ENCODE peak calls at places on chromosome 22, in six cellular contexts. One of them, this sample, is unnamed.
A peak's percentile ranks its signal among the peaks of the same experiment; 100 is the strongest.

GRCh38 chr22:30224161-30224857 is 22.2 kb downstream of the LIF start:
- DNase-seq in RPMI7951: peak; percentile 82
- DNase-seq in sciatic nerve: no peak
- DNase-seq in GM23248: peak; percentile 75
- DNase-seq in Kasumi-1: no peak
- DNase-seq in stimulated activated CD4-positive, alpha-beta T cell treated with anti-CD3 and anti-CD28 coated beads, Interleukin-4, amount 100 ng/mL, for 48 hours: no peak
- DNase-seq in this sample: no peak

GRCh38 chr22:17368727-17369552 is at the start of gene CECR2:
- DNase-seq in stimulated activated CD4-positive, alpha-beta T cell treated with anti-CD3 and anti-CD28 coated beads, Interleukin-4, amount 100 ng/mL, for 48 hours: no peak
- DNase-seq in Kasumi-1: peak; percentile 34
- DNase-seq in sciatic nerve: peak; percentile 66
- DNase-seq in RPMI7951: no peak
- DNase-seq in GM23248: no peak
- DNase-seq in this sample: no peak

GRCh38 chr22:31287818-31288495 is 4.3 kb downstream of the PIK3IP1 start:
- DNase-seq in RPMI7951: no peak
- DNase-seq in GM23248: no peak
- DNase-seq in Kasumi-1: peak; percentile 52
- DNase-seq in sciatic nerve: no peak
- DNase-seq in stimulated activated CD4-positive, alpha-beta T cell treated with anti-CD3 and anti-CD28 coated beads, Interleukin-4, amount 100 ng/mL, for 48 hours: no peak
- DNase-seq in this sample: no peak

GRCh38 chr22:39997939-39998726 is 3.4 kb downstream of the FAM83F start:
- DNase-seq in sciatic nerve: no peak
- DNase-seq in GM23248: no peak
- DNase-seq in stimulated activated CD4-positive, alpha-beta T cell treated with anti-CD3 and anti-CD28 coated beads, Interleukin-4, amount 100 ng/mL, for 48 hours: no peak
- DNase-seq in Kasumi-1: no peak
- DNase-seq in RPMI7951: peak; percentile 90
- DNase-seq in this sample: no peak

GRCh38 chr22:22397292-22397870 is 111.2 kb downstream of the ZNF280B start:
- DNase-seq in RPMI7951: peak; percentile 72
- DNase-seq in stimulated activated CD4-positive, alpha-beta T cell treated with anti-CD3 and anti-CD28 coated beads, Interleukin-4, amount 100 ng/mL, for 48 hours: no peak
- DNase-seq in sciatic nerve: no peak
- DNase-seq in GM23248: peak; percentile 81
- DNase-seq in Kasumi-1: no peak
- DNase-seq in this sample: no peak

GRCh38 chr22:27994481-27995331 is 75.7 kb upstream of the PITPNB start:
- DNase-seq in GM23248: no peak
- DNase-seq in Kasumi-1: no peak
- DNase-seq in stimulated activated CD4-positive, alpha-beta T cell treated with anti-CD3 and anti-CD28 coated beads, Interleukin-4, amount 100 ng/mL, for 48 hours: no peak
- DNase-seq in RPMI7951: no peak
- DNase-seq in sciatic nerve: peak; percentile 39
- DNase-seq in this sample: no peak

GRCh38 chr22:46370584-46371373 is 35.3 kb downstream of the TRMU start:
- DNase-seq in Kasumi-1: no peak
- DNase-seq in sciatic nerve: no peak
- DNase-seq in RPMI7951: no peak
- DNase-seq in stimulated activated CD4-positive, alpha-beta T cell treated with anti-CD3 and anti-CD28 coated beads, Interleukin-4, amount 100 ng/mL, for 48 hours: no peak
- DNase-seq in GM23248: no peak
- DNase-seq in this sample: no peak

GRCh38 chr22:47042116-47042825 is 279.8 kb downstream of the TBC1D22A start:
- DNase-seq in GM23248: no peak
- DNase-seq in RPMI7951: no peak
- DNase-seq in Kasumi-1: no peak
- DNase-seq in sciatic nerve: no peak
- DNase-seq in stimulated activated CD4-positive, alpha-beta T cell treated with anti-CD3 and anti-CD28 coated beads, Interleukin-4, amount 100 ng/mL, for 48 hours: no peak
- DNase-seq in this sample: no peak

GRCh38 chr22:41636467-41636866 is 15.4 kb downstream of the XRCC6 start:
- DNase-seq in sciatic nerve: no peak
- DNase-seq in GM23248: peak; percentile 87
- DNase-seq in RPMI7951: peak; percentile 74
- DNase-seq in stimulated activated CD4-positive, alpha-beta T cell treated with anti-CD3 and anti-CD28 coated beads, Interleukin-4, amount 100 ng/mL, for 48 hours: no peak
- DNase-seq in Kasumi-1: no peak
- DNase-seq in this sample: no peak

GRCh38 chr22:35510481-35510934 is 30.1 kb upstream of the RASD2 start:
- DNase-seq in RPMI7951: peak; percentile 33
- DNase-seq in Kasumi-1: no peak
- DNase-seq in GM23248: peak; percentile 64
- DNase-seq in stimulated activated CD4-positive, alpha-beta T cell treated with anti-CD3 and anti-CD28 coated beads, Interleukin-4, amount 100 ng/mL, for 48 hours: no peak
- DNase-seq in sciatic nerve: no peak
- DNase-seq in this sample: no peak

GRCh38 chr22:38943181-38943580 is 14.2 kb upstream of the APOBEC3A start:
- DNase-seq in Kasumi-1: peak; percentile 22
- DNase-seq in sciatic nerve: peak; percentile 26
- DNase-seq in RPMI7951: no peak
- DNase-seq in stimulated activated CD4-positive, alpha-beta T cell treated with anti-CD3 and anti-CD28 coated beads, Interleukin-4, amount 100 ng/mL, for 48 hours: no peak
- DNase-seq in GM23248: no peak
- DNase-seq in this sample: no peak

GRCh38 chr22:23893446-23893956 is 682 bp upstream of the MIF start:
- DNase-seq in Kasumi-1: no peak
- DNase-seq in GM23248: peak; percentile 20
- DNase-seq in RPMI7951: no peak
- DNase-seq in stimulated activated CD4-positive, alpha-beta T cell treated with anti-CD3 and anti-CD28 coated beads, Interleukin-4, amount 100 ng/mL, for 48 hours: no peak
- DNase-seq in sciatic nerve: no peak
- DNase-seq in this sample: no peak

GRCh38 chr22:24875862-24876506 is 70.0 kb downstream of the SGSM1 start:
- DNase-seq in GM23248: peak; percentile 25
- DNase-seq in stimulated activated CD4-positive, alpha-beta T cell treated with anti-CD3 and anti-CD28 coated beads, Interleukin-4, amount 100 ng/mL, for 48 hours: peak; percentile 26
- DNase-seq in Kasumi-1: peak; percentile 30
- DNase-seq in sciatic nerve: no peak
- DNase-seq in RPMI7951: peak; percentile 23
- DNase-seq in this sample: no peak

GRCh38 chr22:49238181-49239141 is 589.2 kb downstream of the BRD1 start:
- DNase-seq in stimulated activated CD4-positive, alpha-beta T cell treated with anti-CD3 and anti-CD28 coated beads, Interleukin-4, amount 100 ng/mL, for 48 hours: no peak
- DNase-seq in RPMI7951: no peak
- DNase-seq in GM23248: no peak
- DNase-seq in sciatic nerve: peak; percentile 32
- DNase-seq in Kasumi-1: no peak
- DNase-seq in this sample: no peak

GRCh38 chr22:24486501-24486921 is 8.6 kb upstream of the UPB1 start:
- DNase-seq in GM23248: peak; percentile 91
- DNase-seq in sciatic nerve: no peak
- DNase-seq in RPMI7951: peak; percentile 83
- DNase-seq in stimulated activated CD4-positive, alpha-beta T cell treated with anti-CD3 and anti-CD28 coated beads, Interleukin-4, amount 100 ng/mL, for 48 hours: no peak
- DNase-seq in Kasumi-1: peak; percentile 77
- DNase-seq in this sample: peak; percentile 86

GRCh38 chr22:29998627-29999026 is 81.6 kb upstream of the HORMAD2 start:
- DNase-seq in stimulated activated CD4-positive, alpha-beta T cell treated with anti-CD3 and anti-CD28 coated beads, Interleukin-4, amount 100 ng/mL, for 48 hours: no peak
- DNase-seq in GM23248: peak; percentile 45
- DNase-seq in sciatic nerve: no peak
- DNase-seq in Kasumi-1: no peak
- DNase-seq in RPMI7951: no peak
- DNase-seq in this sample: no peak